ENCODE peak calls at places on chromosome 15, in five cellular contexts. A is head of caudate nucleus, V is mesendoderm, H is T-helper 2 cell, M is GM12864. Y is an unnamed sample.

GRCh38 chr15:87816811-87817210 is 439.7 kb downstream of the NTRK3 start:
- DNase-seq in A (no peak), V (no peak), H (no peak), M (no peak), Y (no peak)

GRCh38 chr15:66454143-66454542 is 43.4 kb downstream of the SNAPC5 start:
- DNase-seq in A (no peak), V (no peak), H (no peak), M (no peak), Y (no peak)

GRCh38 chr15:50330921-50331320 is 24.1 kb downstream of the GABPB1 start:
- DNase-seq in A (no peak), V (peak; percentile 52), H (no peak), M (no peak), Y (no peak)

GRCh38 chr15:31171731-31172130 is 70.2 kb upstream of the TRPM1 start:
- DNase-seq in A (no peak), V (no peak), H (no peak), M (no peak), Y (no peak)

GRCh38 chr15:69958494-69959134 is 139.1 kb downstream of the TLE3 start:
- DNase-seq in A (no peak), V (peak; percentile 78), H (no peak), M (no peak), Y (no peak)

GRCh38 chr15:48718646-48719045 is 73.1 kb upstream of the FBN1 start:
- DNase-seq in A (no peak), V (no peak), H (no peak), M (no peak), Y (no peak)

GRCh38 chr15:74768771-74769342 is 13.0 kb upstream of the CSK start:
- DNase-seq in A (peak; percentile 80), V (peak; percentile 77), H (peak; percentile 45), M (no peak), Y (peak; percentile 47)

GRCh38 chr15:40306908-40307307 is 827 bp downstream of the PLCB2 start:
- DNase-seq in A (no peak), V (no peak), H (no peak), M (no peak), Y (no peak)

GRCh38 chr15:85582719-85583089 is 202.3 kb downstream of the AKAP13 start:
- DNase-seq in A (no peak), V (no peak), H (peak; percentile 14), M (no peak), Y (no peak)

Y was measured in MM.1S.